ENCODE peak calls at places on chromosomes 5 and 9, in four cellular contexts. I is A549, C is K562, D is HepG2. O is an unnamed sample.

GRCh38 chr5:22560115-22560514 is 293.0 kb downstream of the CDH12 start:
- DNase-seq in I (peak), C (no peak), D (no peak), O (no peak)

GRCh38 chr5:66209350-66209749 is 65.2 kb downstream of the SREK1 start:
- DNase-seq in I (peak), C (no peak), D (no peak), O (no peak)

GRCh38 chr9:135559606-135560005 is 1.9 kb upstream of the PAEP start:
- DNase-seq in I (no peak), C (no peak), D (no peak), O (no peak)

GRCh38 chr9:83339435-83339834 is 198.8 kb downstream of the FRMD3 start:
- DNase-seq in I (no peak), C (no peak), D (no peak), O (no peak)

GRCh38 chr5:89342106-89342876 is 459.3 kb upstream of the MEF2C start:
- DNase-seq in I (no peak), C (no peak), D (no peak), O (no peak)

GRCh38 chr5:16539169-16539666 is 73.6 kb upstream of the ZNF622 start:
- DNase-seq in I (peak), C (no peak), D (peak), O (no peak)

GRCh38 chr9:134348404-134349155 is 22.3 kb downstream of the RXRA start:
- DNase-seq in I (no peak), C (no peak), D (no peak), O (no peak)

GRCh38 chr5:122500245-122501086 is 188.4 kb downstream of the SNCAIP start:
- DNase-seq in I (peak), C (peak), D (peak), O (peak)

GRCh38 chr9:84340535-84340934 is at the start of gene SLC28A3:
- DNase-seq in I (no peak), C (no peak), D (no peak), O (no peak)

GRCh38 chr5:144187699-144188294 is 17.1 kb downstream of the KCTD16 start:
- DNase-seq in I (peak), C (no peak), D (peak), O (no peak)

GRCh38 chr9:109319631-109320233 is 1.1 kb downstream of the EPB41L4B start:
- DNase-seq in I (no peak), C (no peak), D (no peak), O (peak)

GRCh38 chr5:166618555-166618954 is 1672.9 kb upstream of the WWC1 start:
- DNase-seq in I (no peak), C (no peak), D (no peak), O (no peak)

GRCh38 chr5:139795074-139796001 is at the start of gene PSD2:
- DNase-seq in I (no peak), C (peak), D (no peak), O (peak)

GRCh38 chr5:61623401-61624069 is 291.5 kb downstream of the ZSWIM6 start:
- DNase-seq in I (peak), C (peak), D (peak), O (no peak)

GRCh38 chr5:96257904-96258303 is 175.1 kb downstream of the PCSK1 start:
- DNase-seq in I (no peak), C (no peak), D (no peak), O (no peak)

GRCh38 chr5:178770621-178771020 is 40.2 kb upstream of the ZNF354A start:
- DNase-seq in I (no peak), C (no peak), D (no peak), O (no peak)

GRCh38 chr5:73120222-73121108 is at the start of gene TMEM171:
- DNase-seq in I (peak), C (no peak), D (no peak), O (peak)

GRCh38 chr5:172353271-172353807 is 69.8 kb upstream of the UBTD2 start:
- DNase-seq in I (no peak), C (no peak), D (no peak), O (no peak)

DNA sequence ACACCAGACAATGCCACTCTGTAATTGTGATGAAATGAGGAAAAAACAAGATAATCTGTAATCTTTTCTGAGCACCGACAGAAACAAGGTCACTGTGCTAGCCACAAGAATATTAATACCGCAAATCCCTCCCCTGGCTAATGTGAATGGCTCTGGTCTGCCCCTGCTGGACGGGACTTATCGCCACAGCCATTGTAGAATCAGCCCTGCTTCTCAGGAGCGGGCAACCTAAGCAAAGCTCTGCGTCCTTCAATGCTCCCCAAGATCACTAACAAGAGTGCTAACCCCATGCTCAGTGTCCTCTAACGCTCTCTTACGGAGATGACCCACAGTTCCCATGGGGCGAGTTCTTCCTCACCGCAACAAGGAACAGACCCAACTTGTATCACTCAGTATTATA is 42.7 kb downstream of the OR2V1 start:
- DNase-seq in I (peak), C (peak), D (no peak), O (no peak)
- TF ChIP-seq PHF8 in I (no peak), C (no peak), D (no peak), O (no peak)

GRCh38 chr5:14155075-14155474 is 11.9 kb downstream of the TRIO start:
- DNase-seq in I (no peak), C (no peak), D (no peak), O (no peak)

GRCh38 chr5:14156611-14157493 is 13.7 kb downstream of the TRIO start:
- DNase-seq in I (peak), C (no peak), D (peak), O (no peak)

GRCh38 chr5:14153071-14153864 is 10.1 kb downstream of the TRIO start:
- DNase-seq in I (peak), C (no peak), D (no peak), O (no peak)

GRCh38 chr5:14155730-14156129 is 12.6 kb downstream of the TRIO start:
- DNase-seq in I (no peak), C (no peak), D (no peak), O (no peak)

DNA sequence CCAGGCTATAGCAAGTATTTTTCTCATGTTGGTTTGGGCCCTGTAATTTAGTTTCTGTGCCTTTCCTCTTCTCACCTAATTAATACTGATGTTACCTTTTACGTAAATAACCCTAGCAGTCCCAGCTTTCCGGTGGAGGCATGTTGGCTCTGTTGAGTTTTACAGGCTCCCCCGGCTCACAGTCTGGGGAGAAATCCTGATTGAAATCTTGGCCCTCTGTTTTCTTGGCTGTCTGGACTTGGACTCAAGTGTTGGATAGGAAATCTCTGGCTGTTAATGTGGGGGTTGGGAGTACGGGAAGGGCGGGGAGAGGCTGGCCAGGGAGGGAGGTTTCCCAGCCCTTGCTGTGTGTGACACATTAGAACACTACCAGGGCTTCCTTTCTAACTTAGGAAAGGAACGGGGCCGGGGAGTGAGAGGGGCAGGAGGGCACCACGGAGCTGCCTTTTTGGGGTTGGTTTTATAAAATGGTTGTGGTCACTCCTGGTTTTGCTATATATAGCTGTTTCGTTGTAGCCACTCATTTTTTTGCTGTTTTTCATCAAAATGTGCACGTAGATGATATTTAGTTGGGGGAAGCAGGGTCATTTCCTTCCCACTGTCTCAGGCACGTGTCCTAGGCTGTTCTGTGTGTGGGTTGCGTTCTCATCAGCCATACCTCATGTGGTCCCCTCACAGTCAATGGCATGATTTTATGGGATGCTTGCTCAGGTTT is 10.9 kb downstream of the TRIO start:
- DNase-seq in I (peak), C (no peak), D (no peak), O (no peak)
- TF ChIP-seq PHF8 in I (no peak), C (no peak), D (no peak), O (no peak)

DNA sequence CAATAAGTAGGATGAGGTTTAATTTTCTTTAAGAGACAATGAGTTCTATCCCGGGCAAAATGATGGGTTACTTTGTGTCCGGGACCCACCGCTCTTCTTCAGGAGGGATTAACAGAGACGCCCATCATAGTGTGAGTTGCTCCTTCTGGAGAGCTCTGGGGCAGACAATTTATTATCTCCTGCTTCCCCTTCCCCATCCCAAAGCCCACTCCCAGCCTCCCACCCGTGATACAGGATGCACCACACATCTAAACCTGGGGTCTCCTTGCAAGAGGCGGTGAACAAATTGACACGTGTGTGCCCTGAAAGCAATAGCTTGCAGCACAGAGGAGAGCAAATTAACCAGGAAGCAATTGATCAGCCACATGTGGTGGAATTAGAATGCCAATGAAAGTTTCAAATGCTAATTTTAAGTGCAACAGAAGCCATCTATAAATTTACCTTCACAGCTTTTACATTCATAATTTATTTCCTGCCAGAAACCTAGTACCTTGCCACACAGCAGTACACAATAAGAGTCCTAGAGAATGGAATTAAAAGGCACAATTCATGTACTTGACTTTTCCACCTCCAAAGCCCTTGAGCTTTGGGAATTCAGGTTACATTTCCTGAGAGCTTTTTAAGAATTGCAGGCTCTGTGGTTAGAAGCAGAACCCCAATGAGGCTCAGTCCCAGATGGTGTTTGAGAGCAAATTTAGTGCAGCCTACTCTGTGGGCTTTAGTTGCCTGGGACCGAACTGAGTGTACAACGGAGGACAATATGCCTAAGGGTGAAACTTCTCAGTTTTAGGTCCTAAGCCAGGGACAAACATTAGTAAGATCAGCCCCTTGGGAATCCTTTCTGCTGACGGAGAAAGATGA is 399.6 kb downstream of the MED10 start:
- DNase-seq in I (no peak), C (no peak), D (no peak), O (no peak)
- TF ChIP-seq PHF8 in I (no peak), C (no peak), D (no peak), O (no peak)

GRCh38 chr9:110426052-110426709 is 88.5 kb upstream of the TXNDC8 start:
- DNase-seq in I (peak), C (no peak), D (peak), O (no peak)
- TF ChIP-seq PHF8 in I (no peak), C (no peak), D (no peak), O (no peak)

GRCh38 chr5:34834794-34835089 is 4.2 kb upstream of the TTC23L start:
- DNase-seq in I (no peak), C (no peak), D (no peak), O (no peak)

GRCh38 chr5:34831328-34831727 is 7.6 kb upstream of the TTC23L start:
- DNase-seq in I (no peak), C (no peak), D (no peak), O (no peak)

GRCh38 chr5:34833991-34834793 is 4.8 kb upstream of the TTC23L start:
- DNase-seq in I (no peak), C (no peak), D (no peak), O (no peak)

GRCh38 chr5:34832568-34832967 is 6.4 kb upstream of the TTC23L start:
- DNase-seq in I (no peak), C (no peak), D (no peak), O (no peak)

DNA sequence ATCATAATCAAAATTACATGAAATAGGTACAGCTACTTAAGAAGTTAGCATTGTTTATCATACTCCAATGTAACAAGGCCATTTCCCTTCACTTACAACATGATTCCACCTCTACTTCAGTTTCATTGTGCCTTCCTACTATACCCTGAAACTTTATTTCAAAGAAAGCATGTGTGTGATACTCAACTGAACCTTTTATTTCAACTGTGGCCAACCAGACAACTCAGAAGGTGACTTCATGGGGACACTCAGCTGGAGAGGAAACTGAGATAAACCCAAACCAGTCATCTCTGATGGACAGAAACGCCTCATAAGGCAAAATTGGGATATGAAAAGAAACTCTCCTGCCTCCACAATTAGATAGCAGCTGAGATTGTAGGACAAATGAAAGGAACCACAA is 5.9 kb upstream of the TTC23L start:
- DNase-seq in I (no peak), C (no peak), D (no peak), O (no peak)
- TF ChIP-seq PHF8 in I (no peak), C (no peak), D (no peak), O (no peak)

GRCh38 chr9:82275531-82275930 is 287.0 kb downstream of the SPATA31D1 start:
- DNase-seq in I (no peak), C (no peak), D (no peak), O (no peak)

GRCh38 chr9:82271099-82271498 is 282.5 kb downstream of the SPATA31D1 start:
- DNase-seq in I (no peak), C (no peak), D (no peak), O (no peak)

GRCh38 chr9:82273121-82273520 is 284.5 kb downstream of the SPATA31D1 start:
- DNase-seq in I (no peak), C (no peak), D (no peak), O (no peak)
- TF ChIP-seq PHF8 in I (no peak), C (no peak), D (no peak), O (no peak)

DNA sequence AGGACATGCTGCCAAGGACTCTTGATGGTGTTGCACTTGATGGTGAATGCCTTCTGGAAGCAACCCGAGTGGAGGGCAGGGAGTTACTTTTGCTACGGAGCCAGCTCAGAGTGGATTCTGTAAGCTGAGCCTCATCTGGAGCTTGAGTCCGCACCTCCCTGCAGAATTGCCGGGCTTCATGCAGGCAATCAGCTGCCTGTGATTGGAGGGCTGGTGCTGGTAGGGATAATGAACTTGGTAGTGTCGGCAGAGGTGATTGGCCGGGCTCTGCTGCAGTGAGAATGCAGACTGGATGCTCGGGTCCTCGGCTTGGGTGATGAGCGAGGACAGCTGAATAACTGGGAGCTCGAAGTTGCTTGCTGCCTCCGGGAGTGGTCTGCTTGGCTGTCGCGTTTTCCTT is 23.1 kb downstream of the SLC25A25 start:
- DNase-seq in I (no peak), C (peak), D (no peak), O (peak)
- TF ChIP-seq PHF8 in I (no peak), C (no peak), D (no peak), O (no peak)

GRCh38 chr9:19229725-19230355 is 653 bp upstream of the DENND4C start:
- DNase-seq in I (peak), C (no peak), D (peak), O (peak)
- TF ChIP-seq PHF8 in I (peak), C (peak), D (peak), O (peak)